ENCODE peak calls at places on chromosome 6, in eight cellular contexts. U, N, W, K, L, T, A and M are unnamed samples.

GRCh38 chr6:1485678-1486077 is 96.3 kb downstream of the FOXF2 start:
- DNase-seq in U (peak; percentile 80), N (no peak), W (no peak), K (peak; percentile 97), L (peak; percentile 80), T (peak; percentile 47), A (no peak), M (no peak)

GRCh38 chr6:14822689-14823088 is 423.2 kb upstream of the JARID2 start:
- DNase-seq in U (peak; percentile 25), N (no peak), W (no peak), K (no peak), L (no peak), T (no peak), A (peak; percentile 36), M (no peak)

GRCh38 chr6:2111162-2111677 is 134.2 kb downstream of the GMDS start:
- DNase-seq in U (peak; percentile 37), N (peak; percentile 62), W (no peak), K (peak; percentile 89), L (peak; percentile 91), T (peak; percentile 40), A (no peak), M (peak; percentile 53)

GRCh38 chr6:109139109-109139508 is 43.8 kb downstream of the CEP57L1 start:
- DNase-seq in U (peak; percentile 41), N (no peak), W (no peak), K (peak; percentile 84), L (peak; percentile 78), T (no peak), A (no peak), M (no peak)

GRCh38 chr6:80771941-80772340 is 665.5 kb downstream of the BCKDHB start:
- DNase-seq in U (peak; percentile 23), N (no peak), W (peak; percentile 54), K (peak; percentile 20), L (peak; percentile 61), T (peak; percentile 31), A (peak; percentile 55), M (no peak)

GRCh38 chr6:41728954-41729353 is 6.5 kb downstream of the TFEB start:
- DNase-seq in U (no peak), N (no peak), W (no peak), K (no peak), L (no peak), T (no peak), A (no peak), M (no peak)

GRCh38 chr6:16762547-16763477 is 1.6 kb upstream of the ATXN1 start:
- DNase-seq in U (peak; percentile 89), N (peak; percentile 76), W (peak; percentile 14), K (peak; percentile 97), L (peak; percentile 84), T (no peak), A (peak; percentile 68), M (peak; percentile 81)

GRCh38 chr6:117555882-117556498 is 46.3 kb downstream of the GOPC start:
- DNase-seq in U (peak; percentile 21), N (no peak), W (peak; percentile 59), K (peak; percentile 33), L (peak; percentile 61), T (no peak), A (peak; percentile 45), M (peak; percentile 33)

GRCh38 chr6:85065831-85066230 is 301.4 kb upstream of the TBX18 start:
- DNase-seq in U (peak; percentile 70), N (no peak), W (no peak), K (no peak), L (peak; percentile 41), T (no peak), A (peak; percentile 7), M (no peak)

GRCh38 chr6:130853555-130854183 is 26.5 kb downstream of the SMLR1 start:
- DNase-seq in U (peak; percentile 62), N (no peak), W (no peak), K (peak; percentile 14), L (no peak), T (no peak), A (no peak), M (no peak)

GRCh38 chr6:147802400-147802799 is 293.9 kb downstream of the SAMD5 start:
- DNase-seq in U (no peak), N (no peak), W (no peak), K (no peak), L (no peak), T (no peak), A (peak; percentile 29), M (no peak)

GRCh38 chr6:73180718-73181619 is 44.3 kb downstream of the KHDC1L start:
- DNase-seq in U (peak; percentile 80), N (peak; percentile 62), W (peak; percentile 43), K (peak; percentile 76), L (peak; percentile 85), T (peak; percentile 69), A (peak; percentile 86), M (peak; percentile 63)

GRCh38 chr6:43943781-43944250 is 173.8 kb downstream of the VEGFA start:
- DNase-seq in U (no peak), N (no peak), W (no peak), K (no peak), L (no peak), T (no peak), A (no peak), M (no peak)

GRCh38 chr6:119479860-119480655 is 130.5 kb upstream of the MAN1A1 start:
- DNase-seq in U (peak; percentile 70), N (no peak), W (no peak), K (peak; percentile 68), L (peak; percentile 81), T (peak; percentile 12), A (peak; percentile 3), M (no peak)

GRCh38 chr6:32894085-32895005 is 40.4 kb downstream of the PSMB9 start:
- DNase-seq in U (peak; percentile 88), N (peak; percentile 95), W (peak; percentile 98), K (peak; percentile 85), L (peak; percentile 93), T (peak; percentile 75), A (peak; percentile 96), M (peak; percentile 96)

DNA sequence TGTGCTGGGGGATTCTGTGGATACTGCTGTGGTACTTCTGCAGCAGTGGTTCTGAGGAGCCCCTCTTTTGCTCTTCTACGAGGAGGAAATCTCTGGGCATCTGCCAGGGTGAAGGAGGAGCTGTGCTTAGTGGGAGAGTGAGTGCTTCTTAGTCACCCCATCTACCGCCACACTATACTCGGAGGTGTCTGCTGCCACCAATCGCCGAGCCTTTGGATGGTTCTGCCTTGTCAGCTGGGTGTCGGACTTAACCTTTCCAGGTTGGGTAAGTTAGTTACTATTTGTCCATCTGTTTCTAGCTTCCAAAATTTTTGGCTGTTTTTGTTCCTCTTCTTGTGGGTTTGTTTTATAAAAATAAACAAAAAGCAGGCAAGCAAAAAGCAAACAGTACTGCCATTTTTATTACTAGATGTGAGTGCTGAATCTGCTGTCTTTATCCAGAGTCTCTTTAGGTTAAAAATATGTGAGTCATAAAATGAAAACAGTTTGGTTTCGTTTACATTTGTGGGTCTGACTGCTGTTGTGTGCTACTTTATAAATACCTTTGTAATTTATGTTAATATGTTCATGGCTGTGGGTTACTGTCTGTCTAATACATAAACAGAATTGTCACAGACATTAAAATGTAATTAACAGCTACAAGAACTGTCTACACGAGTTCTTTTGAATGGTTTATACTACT is 89.1 kb downstream of the ARID1B start:
- DNase-seq in U (no peak), N (peak; percentile 42), W (no peak), K (peak; percentile 44), L (no peak), T (no peak), A (no peak), M (no peak)
- TF ChIP-seq CTCF in U (no peak), N (no peak), W (no peak), K (no peak), L (no peak), T (no peak), A (no peak), M (no peak)

GRCh38 chr6:103855750-103856149 is 1004.0 kb downstream of the HACE1 start:
- DNase-seq in U (no peak), N (no peak), W (no peak), K (no peak), L (no peak), T (no peak), A (no peak), M (no peak)

GRCh38 chr6:103858003-103858402 is 1001.7 kb downstream of the HACE1 start:
- DNase-seq in U (no peak), N (no peak), W (no peak), K (no peak), L (no peak), T (no peak), A (no peak), M (no peak)

DNA sequence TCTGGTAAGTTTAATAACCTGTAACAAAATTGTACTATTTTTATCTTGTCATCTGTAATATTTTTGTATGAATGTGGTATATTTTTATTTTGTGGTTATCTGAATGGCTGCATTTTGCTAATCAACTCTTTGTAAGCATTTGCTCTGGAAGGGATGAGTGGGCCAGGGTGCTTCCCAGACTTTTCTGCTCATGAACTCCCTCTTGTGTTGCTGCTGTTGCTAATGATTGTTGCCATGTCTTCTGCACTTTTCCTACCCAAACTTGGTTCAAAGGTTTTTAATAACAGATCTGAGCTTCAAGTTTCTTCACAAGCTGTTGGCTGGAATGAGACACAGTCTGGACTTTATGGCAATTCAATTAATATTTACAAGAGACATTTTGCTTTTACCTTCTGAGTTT is 1005.7 kb downstream of the HACE1 start:
- DNase-seq in U (no peak), N (no peak), W (no peak), K (no peak), L (no peak), T (no peak), A (no peak), M (no peak)
- TF ChIP-seq CTCF in U (no peak), N (no peak), W (no peak), K (no peak), L (no peak), T (no peak), A (peak; percentile 32), M (no peak)

DNA sequence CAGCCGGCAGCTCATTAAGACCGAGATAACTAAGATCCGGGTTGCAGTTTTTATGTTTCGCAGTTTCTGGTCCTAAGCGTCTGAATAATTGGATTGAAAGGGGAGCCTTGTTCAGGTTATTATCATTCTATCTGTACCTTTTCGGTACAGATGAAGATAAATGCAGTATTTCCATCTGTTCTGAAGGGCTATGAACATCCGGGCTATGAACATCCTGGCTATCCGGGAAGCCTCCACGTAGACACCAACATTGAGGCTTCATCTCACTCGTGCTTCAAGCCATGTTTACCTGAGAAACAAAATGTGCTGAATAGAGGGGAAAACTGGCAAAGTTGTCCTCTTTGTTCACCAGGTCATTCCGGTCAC is 399 bp upstream of the REPS1 start:
- DNase-seq in U (peak; percentile 17), N (no peak), W (no peak), K (no peak), L (no peak), T (no peak), A (no peak), M (no peak)
- TF ChIP-seq CTCF in U (no peak), N (no peak), W (peak; percentile 27), K (no peak), L (no peak), T (no peak), A (no peak), M (no peak)

DNA sequence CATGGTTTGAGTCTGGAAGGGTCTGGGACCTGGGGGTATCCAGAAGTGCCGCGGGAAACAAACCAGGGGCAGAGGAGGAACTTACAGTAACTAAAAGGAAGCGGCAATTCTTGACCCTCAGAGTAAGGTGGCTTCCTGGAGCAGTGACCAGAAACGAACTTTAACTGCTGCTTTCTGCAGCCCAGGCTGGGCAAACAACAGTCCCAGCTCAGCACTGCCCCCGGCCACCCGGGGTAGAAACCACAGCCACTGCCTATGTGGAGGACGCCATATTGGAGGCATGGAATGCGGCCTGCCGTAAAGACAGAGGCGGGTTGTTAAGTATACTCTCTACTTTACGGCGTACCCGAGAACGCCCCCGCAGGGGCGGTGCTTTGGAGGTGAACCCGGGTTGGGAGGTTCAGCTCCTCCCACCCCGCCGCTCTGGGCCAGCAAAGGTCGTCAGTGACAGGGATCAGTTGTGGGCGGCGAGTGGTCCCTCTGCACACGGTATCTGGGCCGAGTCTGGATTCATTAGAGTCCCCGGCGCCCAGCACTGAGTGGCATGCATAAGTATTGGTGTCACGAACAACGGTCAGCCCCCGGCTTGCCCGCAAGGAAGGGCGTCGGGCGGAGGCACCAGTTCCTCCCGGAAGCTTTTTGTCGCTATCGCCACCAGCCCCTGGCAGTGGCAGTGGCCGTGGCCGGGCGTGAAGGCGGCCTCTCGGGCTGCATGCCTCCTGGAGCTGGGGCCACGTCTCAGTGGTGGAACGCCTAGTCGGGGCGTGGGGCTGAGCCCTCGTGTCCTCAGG is at the start of gene PDSS2:
- DNase-seq in U (peak; percentile 98), N (peak; percentile 94), W (peak; percentile 96), K (peak; percentile 94), L (peak; percentile 96), T (peak; percentile 87), A (peak; percentile 99), M (peak; percentile 93)
- TF ChIP-seq CTCF in U (peak; percentile 63), N (peak; percentile 58), W (peak; percentile 58), K (peak; percentile 65), L (peak; percentile 65), T (peak; percentile 52), A (peak; percentile 62), M (peak; percentile 39)